ENCODE peak calls at places on chromosomes 3 and 15, in five cellular contexts. V, Y, T, R and H are unnamed samples.

GRCh38 chr3:112126501-112126900 is 6.5 kb downstream of the GCSAM start:
- DNase-seq in R (no peak), T (no peak), V (no peak), Y (no peak), H (peak)

GRCh38 chr3:150149651-150150051 is 179.0 kb upstream of the PFN2 start:
- DNase-seq in V (no peak), T (peak), R (no peak), Y (peak), H (peak)

GRCh38 chr3:134149286-134149685 is 101.4 kb downstream of the RYK start:
- DNase-seq in Y (no peak), V (no peak), T (no peak), R (no peak), H (peak)

GRCh38 chr15:27238209-27238608 is 267.2 kb downstream of the GABRG3 start:
- DNase-seq in R (no peak), T (no peak), Y (no peak), V (no peak), H (no peak)

GRCh38 chr15:101489236-101489632 is 273 bp downstream of the PCSK6 start:
- DNase-seq in Y (no peak), V (no peak), R (peak), T (no peak), H (no peak)

GRCh38 chr3:127959873-127960272 is 44.8 kb downstream of the KBTBD12 start:
- DNase-seq in Y (no peak), R (peak), T (peak), V (no peak), H (no peak)

GRCh38 chr3:138975366-138975765 is 28.3 kb downstream of the FOXL2NB start:
- DNase-seq in T (no peak), R (no peak), Y (no peak), V (no peak), H (no peak)

GRCh38 chr3:123586966-123587365 is 2.1 kb upstream of the HACD2 start:
- DNase-seq in V (no peak), Y (peak), R (no peak), T (peak), H (peak)

GRCh38 chr3:134320749-134321148 is 53.5 kb downstream of the AMOTL2 start:
- DNase-seq in V (no peak), R (no peak), T (no peak), Y (peak), H (no peak)

GRCh38 chr3:13465236-13465958 is 14.7 kb upstream of the HDAC11 start:
- DNase-seq in R (no peak), T (no peak), Y (no peak), V (no peak), H (no peak)

GRCh38 chr15:85579957-85580694 is 199.7 kb downstream of the AKAP13 start:
- DNase-seq in R (no peak), V (peak), Y (no peak), T (no peak), H (no peak)

GRCh38 chr3:111776844-111777483 is 82.1 kb upstream of the PHLDB2 start:
- DNase-seq in V (no peak), R (no peak), T (no peak), Y (no peak), H (no peak)

GRCh38 chr15:33310481-33311311 is at the start of gene RYR3:
- DNase-seq in T (peak), V (peak), Y (peak), R (no peak), H (no peak)

GRCh38 chr3:123423026-123423425 is 25.9 kb downstream of the ADCY5 start:
- DNase-seq in R (no peak), V (no peak), T (no peak), Y (no peak), H (no peak)

GRCh38 chr3:35772364-35773009 is 133.2 kb downstream of the ARPP21 start:
- DNase-seq in T (no peak), Y (peak), V (no peak), R (no peak), H (no peak)

GRCh38 chr15:42621386-42621785 is 46.0 kb downstream of the STARD9 start:
- DNase-seq in R (no peak), T (no peak), V (no peak), Y (no peak), H (no peak)

GRCh38 chr3:84318273-84318809 is 640.4 kb upstream of the CADM2 start:
- DNase-seq in V (no peak), T (no peak), R (no peak), Y (no peak), H (no peak)

GRCh38 chr3:124565013-124565412 is 165.2 kb upstream of the UMPS start:
- DNase-seq in T (peak), R (peak), Y (peak), V (peak), H (peak)

GRCh38 chr3:95200384-95200783 is 1137.5 kb downstream of the NSUN3 start:
- DNase-seq in V (no peak), R (no peak), Y (no peak), T (no peak), H (no peak)

GRCh38 chr15:82828064-82828463 is 18.6 kb downstream of the WHAMM start:
- DNase-seq in R (no peak), V (no peak), Y (no peak), T (no peak), H (no peak)

GRCh38 chr3:30314757-30315156 is 291.6 kb upstream of the TGFBR2 start:
- DNase-seq in T (no peak), V (no peak), R (no peak), Y (no peak), H (no peak)

GRCh38 chr3:129383292-129383860 is 45.1 kb downstream of the EFCAB12 start:
- DNase-seq in R (peak), V (peak), T (peak), Y (peak), H (peak)

GRCh38 chr15:29528276-29528675 is 258.7 kb upstream of the NSMCE3 start:
- DNase-seq in R (no peak), T (no peak), V (no peak), Y (no peak), H (no peak)

GRCh38 chr3:23330568-23330967 is 127.4 kb downstream of the UBE2E2 start:
- DNase-seq in V (no peak), Y (no peak), T (no peak), R (no peak), H (no peak)

GRCh38 chr15:75130597-75131268 is 70.9 kb upstream of the C15orf39 start:
- DNase-seq in Y (no peak), T (no peak), R (peak), V (no peak), H (no peak)

GRCh38 chr3:30193625-30194044 is 412.8 kb upstream of the TGFBR2 start:
- DNase-seq in V (no peak), Y (no peak), R (no peak), T (no peak), H (no peak)

DNA sequence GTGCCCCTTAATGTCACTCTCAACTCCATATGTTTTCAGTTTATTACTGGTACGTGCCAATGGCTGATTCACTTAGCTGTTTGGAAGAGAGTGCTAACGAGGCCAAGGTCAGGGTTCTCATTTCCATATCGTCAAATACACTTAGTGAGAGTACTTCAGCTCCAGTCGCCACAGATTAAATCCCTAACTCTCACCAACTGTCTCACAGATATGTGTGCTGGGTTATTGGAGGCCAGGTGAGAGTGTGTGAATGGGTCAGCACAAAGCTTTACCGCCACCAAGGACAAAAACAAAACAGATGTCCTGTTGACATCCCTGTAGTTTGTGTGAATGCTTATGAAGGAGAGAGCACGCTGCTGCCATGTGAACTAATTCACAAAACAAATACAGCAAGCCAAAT is 133.5 kb upstream of the TBL1XR1 start:
- DNase-seq in R (no peak), V (no peak), T (no peak), Y (no peak), H (no peak)
- TF ChIP-seq CTCF in R (no peak), V (no peak), T (no peak), Y (no peak), H (no peak)

GRCh38 chr3:187150599-187150998 is 11.3 kb upstream of the RPL39L start:
- DNase-seq in Y (no peak), R (peak), V (no peak), T (no peak), H (no peak)
- TF ChIP-seq CTCF in Y (peak), R (peak), V (no peak), T (peak), H (no peak)

GRCh38 chr3:176814252-176814651 is 383.0 kb downstream of the TBL1XR1 start:
- DNase-seq in R (peak), T (peak), Y (peak), V (no peak), H (peak)
- TF ChIP-seq CTCF in R (peak), T (peak), Y (peak), V (no peak), H (peak)

DNA sequence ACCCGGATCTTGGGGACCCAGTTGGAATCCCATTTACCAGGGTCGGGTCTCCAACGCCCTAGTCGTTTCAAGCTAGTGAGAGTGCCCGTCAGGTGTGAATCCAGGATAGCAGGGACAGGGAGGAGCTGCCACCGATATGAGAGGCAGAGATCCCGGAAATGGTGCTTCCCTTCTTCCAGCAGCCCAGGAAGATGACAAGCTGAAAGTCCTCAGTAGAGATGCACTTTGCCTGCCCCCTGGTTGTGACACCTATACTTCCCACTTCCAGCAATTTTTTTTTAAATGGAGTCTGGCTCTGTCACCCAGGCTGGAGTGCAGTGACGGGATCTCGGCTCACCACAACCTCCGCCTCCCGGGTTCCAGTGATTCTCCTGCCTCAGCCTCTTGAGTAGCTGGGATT is 503.0 kb downstream of the NTRK3 start:
- DNase-seq in R (no peak), Y (no peak), V (no peak), T (no peak), H (no peak)
- TF ChIP-seq CTCF in R (no peak), Y (no peak), V (no peak), T (no peak), H (no peak)

DNA sequence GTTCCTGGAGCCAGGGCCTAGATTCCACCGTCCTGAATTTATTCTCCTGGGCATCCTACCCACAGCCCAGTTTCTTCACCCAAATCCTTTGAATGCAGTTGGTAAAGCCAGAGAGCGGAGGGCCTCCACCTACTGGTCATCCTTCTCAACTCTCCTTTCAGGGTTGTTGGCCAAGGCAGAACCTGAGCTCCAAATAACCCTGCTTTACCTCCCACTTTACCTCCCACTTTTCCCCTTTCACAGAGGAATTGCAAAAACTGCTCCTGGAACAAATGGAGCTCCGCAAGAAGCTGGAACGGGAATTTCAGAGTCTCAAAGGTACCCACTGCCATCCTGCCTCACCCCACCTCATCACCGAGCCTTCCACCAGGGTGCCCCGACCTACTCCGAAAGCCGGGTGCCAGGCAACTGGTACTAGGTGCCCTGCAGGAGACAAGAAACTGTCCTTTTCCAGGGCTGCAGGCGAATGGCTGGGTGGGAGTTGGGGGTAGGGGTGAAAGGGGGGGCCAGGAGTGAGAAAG is 6.8 kb downstream of the SKOR1 start:
- DNase-seq in T (no peak), V (no peak), R (peak), Y (no peak), H (peak)
- TF ChIP-seq CTCF in T (peak), V (no peak), R (peak), Y (peak), H (peak)

DNA sequence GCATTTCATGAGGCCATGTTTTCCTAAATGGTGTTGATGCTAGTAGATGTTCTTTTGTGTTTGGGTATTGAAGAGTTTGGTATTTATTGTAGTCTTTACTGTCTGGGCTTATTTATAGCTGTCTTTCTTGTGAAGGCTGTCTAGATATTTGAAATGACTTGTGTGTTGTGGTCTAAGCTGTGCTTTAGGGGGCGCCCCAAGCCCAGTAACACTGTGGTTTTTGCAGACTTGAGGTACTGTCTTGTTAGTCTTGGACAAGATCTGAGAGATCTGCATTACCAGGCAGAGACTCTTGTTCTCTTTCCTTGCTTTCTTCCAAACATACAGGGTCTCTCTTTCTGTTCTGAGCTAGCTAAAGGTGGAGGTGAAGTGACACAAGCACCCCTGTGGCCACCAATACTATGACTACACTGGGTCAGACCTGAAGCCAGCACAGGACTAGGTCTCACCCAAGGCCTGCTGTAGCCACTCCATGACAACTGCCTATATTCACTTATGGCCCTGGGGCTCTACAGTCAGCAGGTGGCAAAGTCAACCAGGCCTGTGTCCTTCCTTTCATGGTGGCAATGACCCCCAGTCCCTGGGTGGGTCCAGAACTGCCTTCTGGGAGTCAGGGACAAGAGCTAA is 152.1 kb upstream of the TBC1D5 start:
- DNase-seq in T (peak), R (peak), Y (peak), V (no peak), H (peak)
- TF ChIP-seq CTCF in T (peak), R (peak), Y (peak), V (no peak), H (peak)

DNA sequence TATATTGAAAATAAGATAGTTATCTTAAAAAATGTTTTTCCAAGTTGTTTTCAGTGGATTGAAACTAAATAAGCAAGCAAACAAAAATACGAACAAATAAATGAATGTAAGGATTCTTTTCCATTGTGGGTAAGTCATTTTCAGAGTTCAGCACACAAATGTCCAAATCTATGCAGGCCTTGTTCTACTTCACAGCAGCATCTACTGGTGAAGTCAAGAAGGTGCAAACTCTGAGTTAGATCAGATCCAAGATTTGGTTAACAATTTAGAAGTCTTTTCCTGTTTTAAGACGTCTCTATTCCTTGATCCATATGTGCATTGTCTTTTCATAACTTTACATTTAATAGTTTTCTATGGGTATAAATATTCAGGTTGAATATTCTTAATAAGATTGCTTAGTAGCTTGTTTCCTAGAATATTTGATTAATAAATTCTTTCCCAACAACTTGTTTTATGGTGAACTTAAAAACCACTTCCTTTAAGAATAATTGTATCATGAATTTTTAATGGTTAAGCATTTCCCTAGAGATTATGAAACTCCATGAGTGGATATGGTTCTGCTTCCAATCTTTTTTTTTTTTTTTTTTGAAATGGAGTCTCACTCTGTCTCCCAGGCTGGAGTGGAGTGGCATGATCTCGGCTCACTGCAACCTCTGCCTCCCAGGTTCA is 10.5 kb downstream of the PTX3 start:
- DNase-seq in R (no peak), V (no peak), Y (peak), T (peak), H (peak)
- TF ChIP-seq CTCF in R (no peak), V (no peak), Y (peak), T (peak), H (peak)

GRCh38 chr3:126261037-126261436 is 80.7 kb upstream of the ALDH1L1 start:
- DNase-seq in V (peak), R (no peak), T (no peak), Y (no peak), H (peak)

GRCh38 chr3:126258670-126259069 is 78.3 kb upstream of the ALDH1L1 start:
- DNase-seq in V (no peak), Y (no peak), T (no peak), R (peak), H (no peak)

GRCh38 chr3:126257984-126258383 is 77.6 kb upstream of the ALDH1L1 start:
- DNase-seq in R (no peak), Y (no peak), T (no peak), V (no peak), H (no peak)

GRCh38 chr3:126262227-126262626 is 81.8 kb upstream of the ALDH1L1 start:
- DNase-seq in R (no peak), Y (no peak), V (no peak), T (no peak), H (no peak)

GRCh38 chr3:126259411-126260391 is 79.3 kb upstream of the ALDH1L1 start:
- DNase-seq in Y (no peak), R (peak), T (peak), V (peak), H (no peak)
- TF ChIP-seq CTCF in Y (peak), R (peak), T (peak), V (peak), H (peak)